ENCODE peak calls at places on chromosomes 12 and 14, in four cellular contexts. K is AG10803, W is type B pancreatic cell, O is lower leg skin. L is an unnamed sample.

GRCh38 chr14:90301580-90302181 is 30.1 kb downstream of the NRDE2 start:
- DNase-seq in W (no peak), K (peak), O (no peak), L (peak)

GRCh38 chr12:103470664-103471063 is 25.1 kb downstream of the C12orf42 start:
- DNase-seq in O (no peak), W (no peak), K (no peak), L (no peak)

GRCh38 chr12:130804216-130804615 is 34.8 kb downstream of the STX2 start:
- DNase-seq in W (no peak), O (no peak), K (peak), L (no peak)

GRCh38 chr12:95574030-95574429 is 22.8 kb upstream of the USP44 start:
- DNase-seq in K (no peak), W (no peak), O (no peak), L (no peak)

GRCh38 chr12:101925352-101925751 is 48.0 kb downstream of the DRAM1 start:
- DNase-seq in K (peak), W (no peak), O (peak), L (peak)

GRCh38 chr12:76085159-76085868 is 829 bp upstream of the NAP1L1 start:
- DNase-seq in W (no peak), O (no peak), K (no peak), L (peak)

GRCh38 chr14:104442107-104442551 is 137.4 kb upstream of the C14orf180 start:
- DNase-seq in K (no peak), O (peak), W (peak), L (no peak)

GRCh38 chr12:120000556-120000955 is 11.5 kb downstream of the BICDL1 start:
- DNase-seq in W (no peak), O (no peak), K (no peak), L (no peak)

GRCh38 chr12:13038491-13039161 is 5.6 kb upstream of the FAM234B start:
- DNase-seq in O (no peak), W (no peak), K (peak), L (peak)

GRCh38 chr12:62719027-62719426 is 215.9 kb downstream of the PPM1H start:
- DNase-seq in K (no peak), O (no peak), W (no peak), L (no peak)

GRCh38 chr14:24848427-24848826 is 201.5 kb downstream of the STXBP6 start:
- DNase-seq in W (no peak), O (no peak), K (peak), L (peak)

GRCh38 chr14:65840786-65841185 is 428.3 kb downstream of the FUT8 start:
- DNase-seq in K (peak), O (no peak), W (no peak), L (peak)

GRCh38 chr12:33187409-33187808 is 252.2 kb downstream of the SYT10 start:
- DNase-seq in O (no peak), K (no peak), W (no peak), L (no peak)

DNA sequence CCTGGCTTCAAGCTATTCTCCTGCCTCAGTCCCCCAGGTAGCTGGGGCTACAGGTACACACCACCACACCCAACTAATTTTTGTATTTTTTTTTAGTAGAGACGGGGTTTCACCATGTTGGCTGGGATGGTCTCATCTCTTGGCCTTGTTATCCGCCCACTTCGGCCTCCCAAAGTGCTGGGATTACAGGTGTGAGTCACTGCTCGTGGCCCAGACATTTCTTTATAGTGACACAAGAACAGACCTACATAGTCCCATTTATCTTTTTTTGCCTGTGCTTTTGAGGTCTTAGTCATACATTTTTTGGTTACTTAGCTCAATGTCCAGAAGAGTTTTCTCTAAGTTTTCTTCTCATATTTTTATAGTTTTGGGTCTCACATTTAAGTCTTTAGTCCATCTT is 247.4 kb downstream of the SYT10 start:
- DNase-seq in W (no peak), K (no peak), O (no peak), L (no peak)
- TF ChIP-seq CTCF in W (no peak), K (no peak), O (no peak), L (no peak)

GRCh38 chr12:6829532-6830220 is 1.5 kb downstream of the P3H3 start:
- DNase-seq in O (no peak), W (no peak), K (no peak), L (no peak)
- TF ChIP-seq CTCF in O (no peak), W (peak), K (peak), L (peak)

DNA sequence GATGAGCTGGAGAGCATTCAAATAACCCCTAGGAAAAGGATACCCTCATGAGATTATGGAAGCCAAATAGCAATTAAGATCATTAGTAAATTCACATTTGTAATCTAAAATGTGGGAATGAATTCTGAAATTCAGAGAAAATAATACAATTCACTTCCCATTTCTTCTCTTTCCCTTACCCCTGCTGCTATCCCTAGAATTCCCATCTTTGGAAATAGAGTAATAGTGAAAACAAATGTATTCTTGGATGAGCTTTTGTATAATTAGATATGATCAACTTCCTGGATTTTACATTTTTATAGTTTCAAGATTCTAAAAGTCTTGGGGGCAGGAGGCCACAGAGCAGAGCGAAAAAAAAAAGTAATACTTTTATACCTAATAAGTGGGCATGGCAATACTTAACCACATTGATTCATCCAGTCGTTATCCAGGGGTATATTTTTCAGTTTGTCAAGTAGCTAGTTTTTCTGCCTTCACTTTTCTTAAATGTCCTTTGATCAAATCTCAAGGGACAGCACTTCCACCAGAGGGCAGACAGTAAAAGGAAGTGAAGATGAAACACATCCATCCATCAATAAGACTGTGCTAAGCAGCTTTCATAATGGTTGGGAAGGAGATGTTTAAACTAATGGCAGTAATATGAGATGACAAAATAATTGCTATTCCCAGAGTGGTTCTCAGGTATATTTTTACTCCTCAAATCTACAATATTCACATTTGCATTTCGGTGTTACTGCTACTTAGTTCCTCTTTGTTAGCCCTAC is 401.3 kb downstream of the DIO2 start:
- DNase-seq in K (no peak), O (no peak), W (no peak), L (no peak)
- TF ChIP-seq CTCF in K (no peak), O (no peak), W (peak), L (peak)

GRCh38 chr12:22529281-22530060 is 14.9 kb downstream of the C2CD5 start:
- DNase-seq in W (no peak), K (peak), O (no peak), L (peak)
- TF ChIP-seq CTCF in W (peak), K (peak), O (no peak), L (peak)

DNA sequence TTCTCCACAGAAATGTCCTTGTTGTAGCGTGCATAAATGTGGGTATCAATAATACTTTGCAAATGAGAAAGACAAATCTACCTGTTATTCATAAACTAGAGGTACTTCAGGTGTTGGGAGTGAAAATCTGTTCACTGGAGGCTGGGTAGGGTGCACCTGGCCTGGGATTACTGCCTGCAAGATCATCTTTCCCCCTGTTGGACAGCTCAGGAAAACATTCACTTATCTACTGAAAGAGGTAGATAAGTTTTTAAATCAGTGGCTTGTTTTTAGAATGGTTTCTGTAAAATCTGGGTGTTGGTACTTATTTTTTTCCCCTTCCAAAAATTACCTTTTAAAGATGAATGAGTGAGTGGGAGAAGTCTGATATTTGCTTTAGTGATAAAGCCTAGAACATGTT is 95.6 kb downstream of the DIP2B start:
- DNase-seq in K (no peak), O (no peak), W (no peak), L (no peak)
- TF ChIP-seq CTCF in K (no peak), O (no peak), W (no peak), L (no peak)

GRCh38 chr12:45893240-45893639 is 97.1 kb downstream of the SCAF11 start:
- DNase-seq in W (no peak), O (no peak), K (peak), L (no peak)
- TF ChIP-seq CTCF in W (peak), O (no peak), K (peak), L (peak)

DNA sequence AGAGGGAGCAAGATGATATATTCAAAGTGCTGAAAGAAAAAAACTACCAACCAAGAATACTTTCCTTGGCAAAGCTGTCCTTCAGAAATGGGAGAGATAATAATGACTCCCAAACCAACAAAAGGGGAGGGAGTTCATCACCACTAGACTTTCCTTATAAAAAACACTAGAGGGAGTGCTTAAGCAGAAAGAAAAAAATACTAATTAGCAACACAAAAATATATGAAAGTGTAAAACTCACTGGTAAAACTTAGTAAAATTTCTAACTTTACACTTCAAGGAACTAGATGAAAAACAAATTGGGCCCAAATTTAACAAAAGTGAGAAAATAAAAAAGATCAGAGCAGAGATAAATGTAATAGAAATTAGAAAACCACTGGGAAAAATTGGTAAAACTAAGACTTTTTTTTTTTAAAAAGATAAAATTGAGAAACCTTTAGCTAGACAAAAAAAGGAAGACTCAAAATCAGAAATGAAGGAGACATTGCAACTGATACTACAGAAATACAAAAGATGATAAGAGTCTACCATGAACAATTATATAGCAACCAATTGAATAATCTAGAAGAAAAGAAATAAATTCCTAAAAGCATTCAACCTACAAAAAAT is 60.4 kb upstream of the FAR2 start:
- DNase-seq in O (no peak), W (no peak), K (peak), L (no peak)
- TF ChIP-seq CTCF in O (no peak), W (peak), K (peak), L (peak)

L was measured in HFFc6.